ENCODE peak calls at places on chromosomes 12 and 14, in five cellular contexts. G, Z, P, U and A are unnamed samples.
A peak's percentile ranks its signal among the peaks of the same experiment; 100 is the strongest.

GRCh38 chr12:42162198-42162597 is 17.5 kb upstream of the GXYLT1 start:
- DNase-seq in P (no peak), Z (no peak), G (no peak), U (no peak), A (no peak)

GRCh38 chr12:55925371-55925770 is 2.3 kb downstream of the PYM1 start:
- DNase-seq in Z (no peak), G (no peak), P (no peak), U (no peak), A (no peak)

GRCh38 chr12:131112016-131112415 is 158.3 kb downstream of the ADGRD1 start:
- DNase-seq in G (no peak), Z (no peak), U (no peak), P (no peak), A (no peak)

GRCh38 chr14:70086685-70087379 is 101.9 kb downstream of the SLC8A3 start:
- DNase-seq in Z (no peak), G (peak; percentile 16), U (peak; percentile 57), P (no peak), A (peak; percentile 27)

GRCh38 chr12:69027411-69027811 is 94.4 kb upstream of the CPM start:
- DNase-seq in G (no peak), Z (no peak), P (no peak), U (peak; percentile 31), A (no peak)

GRCh38 chr14:51398898-51399297 is 158.9 kb downstream of the TMX1 start:
- DNase-seq in U (peak; percentile 71), P (no peak), Z (no peak), G (no peak), A (no peak)

GRCh38 chr14:68733086-68733621 is 59.7 kb downstream of the ZFP36L1 start:
- DNase-seq in G (no peak), U (no peak), Z (no peak), P (no peak), A (peak; percentile 45)

GRCh38 chr12:111444706-111445310 is 39.1 kb downstream of the SH2B3 start:
- DNase-seq in U (peak; percentile 56), Z (no peak), G (peak; percentile 5), P (peak; percentile 54), A (peak; percentile 60)

GRCh38 chr14:95232894-95233584 is 75.7 kb upstream of the DICER1 start:
- DNase-seq in U (no peak), P (no peak), Z (no peak), G (no peak), A (no peak)

GRCh38 chr12:6570264-6570887 is 2.3 kb upstream of the NOP2 start:
- DNase-seq in U (peak; percentile 54), G (peak; percentile 48), Z (peak; percentile 16), P (no peak), A (no peak)

GRCh38 chr12:52525661-52526499 is 5.7 kb upstream of the KRT5 start:
- DNase-seq in G (no peak), P (peak; percentile 37), Z (no peak), U (no peak), A (no peak)

GRCh38 chr14:101480747-101481530 is 80.4 kb upstream of the DIO3 start:
- DNase-seq in P (peak; percentile 43), G (no peak), U (no peak), Z (no peak), A (no peak)

GRCh38 chr14:49033131-49033530 is 553.0 kb downstream of the RPS29 start:
- DNase-seq in U (no peak), P (no peak), Z (no peak), G (no peak), A (no peak)

GRCh38 chr12:121537814-121538698 is 42.8 kb downstream of the KDM2B start:
- DNase-seq in U (peak; percentile 7), P (no peak), G (peak; percentile 41), Z (no peak), A (no peak)

GRCh38 chr12:118520428-118520827 is 144.1 kb downstream of the SUDS3 start:
- DNase-seq in G (no peak), Z (no peak), P (no peak), U (no peak), A (no peak)

GRCh38 chr14:66662374-66662773 is 154.4 kb downstream of the GPHN start:
- DNase-seq in P (no peak), Z (no peak), U (peak; percentile 46), G (no peak), A (no peak)

GRCh38 chr12:122406701-122407154 is 15.7 kb downstream of the CLIP1 start:
- DNase-seq in G (no peak), Z (no peak), U (no peak), P (no peak), A (no peak)

GRCh38 chr12:71626768-71627167 is 36.9 kb downstream of the ZFC3H1 start:
- DNase-seq in U (peak; percentile 73), P (no peak), Z (no peak), G (no peak), A (no peak)